ENCODE peak calls at places on chromosomes 2 and 18, in five cellular contexts. One of them, this sample, is unnamed. For H3K36me3, the result is how much of the 10 kb centered on the place peaks cover.

GRCh38 chr2:43133708-43134570 is 92.5 kb downstream of the ZFP36L2 start:
- DNase-seq in Peyer's patch: peak
- DNase-seq in heart right ventricle: no peak
- DNase-seq in neural progenitor cell: no peak
- DNase-seq in GM06990: peak
- DNase-seq in this sample: peak

GRCh38 chr18:49459404-49460171 is 857 bp downstream of the DYM start:
- DNase-seq in heart right ventricle: no peak
- DNase-seq in neural progenitor cell: peak
- DNase-seq in Peyer's patch: no peak
- DNase-seq in GM06990: no peak
- DNase-seq in this sample: peak

GRCh38 chr2:33616873-33617272 is 17.8 kb upstream of the FAM98A start:
- DNase-seq in Peyer's patch: no peak
- DNase-seq in neural progenitor cell: no peak
- DNase-seq in GM06990: no peak
- DNase-seq in heart right ventricle: no peak
- DNase-seq in this sample: no peak

GRCh38 chr2:119253114-119253702 is 29.6 kb downstream of the STEAP3 start:
- DNase-seq in Peyer's patch: no peak
- DNase-seq in heart right ventricle: no peak
- DNase-seq in GM06990: no peak
- DNase-seq in neural progenitor cell: no peak
- DNase-seq in this sample: no peak

GRCh38 chr2:175054340-175054739 is 49.2 kb upstream of the CHN1 start:
- DNase-seq in GM06990: no peak
- DNase-seq in heart right ventricle: no peak
- DNase-seq in Peyer's patch: no peak
- DNase-seq in neural progenitor cell: no peak
- DNase-seq in this sample: no peak

GRCh38 chr2:231715499-231715837 is 7.1 kb downstream of the PTMA start:
- DNase-seq in GM06990: no peak
- DNase-seq in heart right ventricle: no peak
- DNase-seq in neural progenitor cell: no peak
- DNase-seq in Peyer's patch: no peak
- DNase-seq in this sample: no peak

GRCh38 chr2:171531836-171532450 is 9.7 kb downstream of the CYBRD1 start:
- DNase-seq in neural progenitor cell: no peak
- DNase-seq in GM06990: no peak
- DNase-seq in heart right ventricle: no peak
- DNase-seq in Peyer's patch: no peak
- DNase-seq in this sample: no peak

GRCh38 chr2:215060851-215061541 is 77.4 kb downstream of the ABCA12 start:
- DNase-seq in GM06990: no peak
- DNase-seq in Peyer's patch: no peak
- DNase-seq in heart right ventricle: peak
- DNase-seq in neural progenitor cell: peak
- DNase-seq in this sample: no peak

GRCh38 chr2:104704846-104705245 is 149.1 kb upstream of the POU3F3 start:
- DNase-seq in Peyer's patch: no peak
- DNase-seq in heart right ventricle: no peak
- DNase-seq in neural progenitor cell: no peak
- DNase-seq in GM06990: no peak
- DNase-seq in this sample: no peak

GRCh38 chr2:209331291-209331844 is 92.5 kb upstream of the MAP2 start:
- DNase-seq in heart right ventricle: no peak
- DNase-seq in Peyer's patch: no peak
- DNase-seq in neural progenitor cell: peak
- DNase-seq in GM06990: no peak
- DNase-seq in this sample: peak

GRCh38 chr2:199951023-199951422 is 4.3 kb downstream of the TYW5 start:
- DNase-seq in Peyer's patch: no peak
- DNase-seq in neural progenitor cell: no peak
- DNase-seq in heart right ventricle: no peak
- DNase-seq in GM06990: no peak
- DNase-seq in this sample: no peak

GRCh38 chr2:95359501-95359930 is 43.0 kb upstream of the FAHD2A start:
- DNase-seq in neural progenitor cell: no peak
- DNase-seq in Peyer's patch: no peak
- DNase-seq in heart right ventricle: no peak
- DNase-seq in GM06990: no peak
- DNase-seq in this sample: peak

GRCh38 chr2:3268705-3269029 is 109.0 kb downstream of the EIPR1 start:
- DNase-seq in Peyer's patch: peak
- DNase-seq in neural progenitor cell: no peak
- DNase-seq in GM06990: no peak
- DNase-seq in heart right ventricle: no peak
- DNase-seq in this sample: peak

GRCh38 chr2:196479350-196479749 is 160.2 kb upstream of the CCDC150 start:
- DNase-seq in Peyer's patch: no peak
- DNase-seq in heart right ventricle: no peak
- DNase-seq in neural progenitor cell: no peak
- DNase-seq in GM06990: no peak
- DNase-seq in this sample: no peak

GRCh38 chr2:198757069-198757468 is 700.7 kb downstream of the SATB2 start:
- DNase-seq in GM06990: no peak
- DNase-seq in heart right ventricle: no peak
- DNase-seq in neural progenitor cell: no peak
- DNase-seq in Peyer's patch: no peak
- DNase-seq in this sample: no peak

GRCh38 chr2:197506658-197507057 is 6.5 kb downstream of the HSPE1 start:
- DNase-seq in neural progenitor cell: no peak
- DNase-seq in GM06990: no peak
- DNase-seq in heart right ventricle: no peak
- DNase-seq in Peyer's patch: no peak
- DNase-seq in this sample: no peak

GRCh38 chr2:203631068-203631757 is 75.2 kb upstream of the CD28 start:
- DNase-seq in GM06990: no peak
- DNase-seq in neural progenitor cell: no peak
- DNase-seq in Peyer's patch: no peak
- DNase-seq in heart right ventricle: no peak
- DNase-seq in this sample: no peak

GRCh38 chr2:232111551-232111950 is 150.0 kb downstream of the DIS3L2 start:
- DNase-seq in neural progenitor cell: no peak
- DNase-seq in GM06990: no peak
- DNase-seq in Peyer's patch: no peak
- DNase-seq in heart right ventricle: no peak
- DNase-seq in this sample: no peak

GRCh38 chr2:240946046-240946445 is 39.9 kb downstream of the CROCC2 start:
- DNase-seq in GM06990: no peak
- DNase-seq in neural progenitor cell: no peak
- DNase-seq in Peyer's patch: no peak
- DNase-seq in heart right ventricle: no peak
- DNase-seq in this sample: peak

GRCh38 chr2:19868705-19869550 is 32.9 kb downstream of the TTC32 start:
- DNase-seq in Peyer's patch: peak
- DNase-seq in GM06990: peak
- DNase-seq in neural progenitor cell: peak
- DNase-seq in heart right ventricle: peak
- DNase-seq in this sample: peak

GRCh38 chr2:225004531-225004930 is 37.7 kb downstream of the DOCK10 start:
- DNase-seq in neural progenitor cell: no peak
- DNase-seq in Peyer's patch: no peak
- DNase-seq in GM06990: no peak
- DNase-seq in heart right ventricle: no peak
- DNase-seq in this sample: no peak

GRCh38 chr2:221097568-221097915 is 474.6 kb downstream of the EPHA4 start:
- DNase-seq in GM06990: no peak
- DNase-seq in neural progenitor cell: no peak
- DNase-seq in Peyer's patch: no peak
- DNase-seq in heart right ventricle: no peak
- DNase-seq in this sample: no peak

GRCh38 chr2:20590704-20591515 is 60.0 kb downstream of the HS1BP3 start:
- DNase-seq in Peyer's patch: no peak
- DNase-seq in neural progenitor cell: no peak
- DNase-seq in heart right ventricle: peak
- DNase-seq in GM06990: no peak
- DNase-seq in this sample: no peak

DNA sequence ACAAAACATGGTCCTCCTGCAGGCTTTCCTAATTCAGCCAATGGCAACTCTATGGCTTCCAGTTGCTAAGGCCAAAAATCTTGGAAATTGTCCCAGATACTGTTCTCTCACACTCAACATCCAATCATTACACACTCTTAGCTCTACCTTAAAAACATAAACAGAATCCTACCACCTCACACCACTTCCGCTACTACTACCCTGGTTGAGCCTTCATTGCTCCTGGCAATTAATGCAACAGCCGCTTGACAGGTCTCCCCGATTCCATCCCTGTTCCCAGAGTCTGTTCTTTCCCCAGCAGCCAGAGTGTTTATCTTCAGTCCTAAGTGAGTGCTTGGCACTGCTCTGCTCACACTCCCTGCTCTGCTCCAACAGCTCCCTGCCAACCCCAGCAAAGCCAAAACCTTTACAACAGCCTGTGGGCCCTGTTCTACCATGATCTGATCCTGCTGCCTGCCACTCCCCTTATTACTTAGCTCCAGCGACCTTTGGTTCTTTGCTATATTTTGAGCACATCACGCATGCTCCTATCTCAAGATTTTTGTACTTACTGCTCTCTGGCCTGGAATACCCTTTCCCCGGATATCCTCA is 67.5 kb upstream of the AMMECR1L start:
- DNase-seq in neural progenitor cell: no peak
- DNase-seq in GM06990: no peak
- DNase-seq in Peyer's patch: no peak
- DNase-seq in heart right ventricle: peak
- DNase-seq in this sample: no peak
- H3K36me3 ChIP-seq in neural progenitor cell: under half
- H3K36me3 ChIP-seq in GM06990: under half
- H3K36me3 ChIP-seq in Peyer's patch: under half
- H3K36me3 ChIP-seq in heart right ventricle: under half
- H3K36me3 ChIP-seq in this sample: under half

GRCh38 chr2:235050992-235051351 is 99.2 kb downstream of the SH3BP4 start:
- DNase-seq in neural progenitor cell: peak
- DNase-seq in GM06990: no peak
- DNase-seq in Peyer's patch: peak
- DNase-seq in heart right ventricle: peak
- DNase-seq in this sample: peak
- H3K36me3 ChIP-seq in neural progenitor cell: under half
- H3K36me3 ChIP-seq in GM06990: under half
- H3K36me3 ChIP-seq in Peyer's patch: under half
- H3K36me3 ChIP-seq in heart right ventricle: under half
- H3K36me3 ChIP-seq in this sample: under half

GRCh38 chr2:179963626-179964025 is 43.5 kb downstream of the CWC22 start:
- DNase-seq in Peyer's patch: no peak
- DNase-seq in heart right ventricle: no peak
- DNase-seq in GM06990: no peak
- DNase-seq in neural progenitor cell: no peak
- DNase-seq in this sample: no peak

GRCh38 chr2:179966778-179967394 is 40.2 kb downstream of the CWC22 start:
- DNase-seq in heart right ventricle: no peak
- DNase-seq in GM06990: no peak
- DNase-seq in Peyer's patch: no peak
- DNase-seq in neural progenitor cell: no peak
- DNase-seq in this sample: no peak

DNA sequence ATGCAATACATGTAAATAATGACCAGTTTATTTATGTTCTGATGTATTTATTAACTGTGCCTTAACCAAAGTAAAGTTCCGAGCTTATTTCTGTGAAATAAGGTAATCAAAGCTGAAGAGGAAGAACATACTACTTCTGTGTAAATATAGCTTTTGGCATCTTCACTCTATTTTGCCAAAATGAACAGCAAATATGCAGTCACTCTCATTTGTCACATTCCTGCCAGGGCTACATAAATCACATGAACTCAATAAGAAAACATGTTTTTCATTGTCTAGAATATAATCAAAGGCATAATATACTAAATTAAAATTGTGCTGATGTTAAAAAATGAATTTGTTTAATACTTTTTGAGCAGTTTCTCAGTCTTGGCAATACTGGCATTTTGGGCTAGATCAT is 41.8 kb downstream of the CWC22 start:
- DNase-seq in GM06990: no peak
- DNase-seq in heart right ventricle: no peak
- DNase-seq in Peyer's patch: no peak
- DNase-seq in neural progenitor cell: no peak
- DNase-seq in this sample: no peak
- H3K36me3 ChIP-seq in GM06990: under half
- H3K36me3 ChIP-seq in heart right ventricle: under half
- H3K36me3 ChIP-seq in Peyer's patch: under half
- H3K36me3 ChIP-seq in neural progenitor cell: under half
- H3K36me3 ChIP-seq in this sample: under half

GRCh38 chr2:108820439-108820838 is 33.9 kb downstream of the CCDC138 start:
- DNase-seq in neural progenitor cell: no peak
- DNase-seq in heart right ventricle: no peak
- DNase-seq in GM06990: no peak
- DNase-seq in Peyer's patch: no peak
- DNase-seq in this sample: no peak
- H3K36me3 ChIP-seq in neural progenitor cell: under half
- H3K36me3 ChIP-seq in heart right ventricle: under half
- H3K36me3 ChIP-seq in GM06990: under half
- H3K36me3 ChIP-seq in Peyer's patch: under half
- H3K36me3 ChIP-seq in this sample: under half

DNA sequence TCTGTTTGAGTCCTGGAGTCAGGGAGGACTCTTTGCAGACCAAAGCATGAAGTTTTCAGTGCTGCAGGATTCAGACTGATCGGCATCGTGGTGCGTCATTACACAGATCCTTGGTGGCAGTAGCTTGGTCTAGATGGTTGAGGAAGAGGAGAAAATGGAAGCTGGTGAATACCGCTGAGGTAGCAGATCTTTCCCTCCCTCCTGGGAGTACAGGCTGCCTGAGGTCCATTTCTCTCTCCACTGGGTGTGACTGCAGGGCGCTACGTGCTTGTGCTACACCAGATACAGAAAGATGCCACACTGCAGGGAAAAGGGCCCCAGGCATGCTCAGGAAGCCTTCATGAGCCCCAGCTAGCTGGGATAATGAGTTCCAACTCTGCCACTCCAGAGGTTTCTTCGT is 3.3 kb upstream of the CNDP1 start:
- DNase-seq in heart right ventricle: no peak
- DNase-seq in neural progenitor cell: no peak
- DNase-seq in GM06990: no peak
- DNase-seq in Peyer's patch: no peak
- DNase-seq in this sample: no peak
- H3K36me3 ChIP-seq in heart right ventricle: under half
- H3K36me3 ChIP-seq in neural progenitor cell: under half
- H3K36me3 ChIP-seq in GM06990: under half
- H3K36me3 ChIP-seq in Peyer's patch: under half
- H3K36me3 ChIP-seq in this sample: under half

DNA sequence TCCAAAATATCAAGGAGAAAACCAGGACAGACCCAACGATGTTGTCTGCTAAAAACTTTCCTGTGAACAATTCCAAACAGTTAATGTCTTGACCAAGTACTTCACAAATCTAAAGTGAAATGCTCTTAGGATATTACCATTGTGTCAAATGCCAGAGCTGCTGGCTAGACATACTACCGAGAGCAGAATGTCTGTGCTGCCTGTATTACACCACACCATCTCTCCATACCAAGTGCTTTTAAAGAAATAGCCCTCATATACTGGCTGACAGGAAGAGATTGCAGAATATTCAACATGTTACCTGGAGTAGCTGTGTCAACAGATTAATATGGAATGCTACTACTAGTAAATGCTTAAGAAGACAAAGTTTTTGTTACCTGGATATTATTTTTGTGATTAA is 18.6 kb downstream of the IAH1 start:
- DNase-seq in neural progenitor cell: no peak
- DNase-seq in Peyer's patch: no peak
- DNase-seq in heart right ventricle: no peak
- DNase-seq in GM06990: no peak
- DNase-seq in this sample: no peak
- H3K36me3 ChIP-seq in neural progenitor cell: under half
- H3K36me3 ChIP-seq in Peyer's patch: under half
- H3K36me3 ChIP-seq in heart right ventricle: under half
- H3K36me3 ChIP-seq in GM06990: under half
- H3K36me3 ChIP-seq in this sample: under half

This sample was measured in H7.